ENCODE peak calls at places on chromosomes 16 and 17, in six cellular contexts. One of them, this sample, is unnamed.

GRCh38 chr17:8073627-8074485 is 13.7 kb downstream of the ALOX12B start:
- DNase-seq in HCT116: peak; percentile 44
- DNase-seq in K562: peak; percentile 76
- DNase-seq in H1: peak; percentile 93
- DNase-seq in GM12878: no peak
- DNase-seq in SK-N-SH: peak; percentile 89
- DNase-seq in this sample: peak; percentile 66

GRCh38 chr16:69827527-69827926 is 65.4 kb downstream of the WWP2 start:
- DNase-seq in HCT116: no peak
- DNase-seq in K562: no peak
- DNase-seq in H1: no peak
- DNase-seq in GM12878: no peak
- DNase-seq in SK-N-SH: peak; percentile 76
- DNase-seq in this sample: no peak

GRCh38 chr16:57728336-57729181 is 7.0 kb upstream of the KATNB1 start:
- DNase-seq in HCT116: no peak
- DNase-seq in K562: no peak
- DNase-seq in H1: no peak
- DNase-seq in GM12878: no peak
- DNase-seq in SK-N-SH: no peak
- DNase-seq in this sample: no peak

GRCh38 chr17:230371-230770 is 48.9 kb upstream of the DOC2B start:
- DNase-seq in HCT116: no peak
- DNase-seq in K562: no peak
- DNase-seq in H1: no peak
- DNase-seq in GM12878: no peak
- DNase-seq in SK-N-SH: no peak
- DNase-seq in this sample: no peak

GRCh38 chr17:48053758-48054237 is 5.6 kb downstream of the NFE2L1 start:
- DNase-seq in HCT116: no peak
- DNase-seq in K562: no peak
- DNase-seq in H1: no peak
- DNase-seq in GM12878: no peak
- DNase-seq in SK-N-SH: no peak
- DNase-seq in this sample: no peak

GRCh38 chr16:82108774-82109173 is 61.2 kb downstream of the MPHOSPH6 start:
- DNase-seq in HCT116: no peak
- DNase-seq in K562: no peak
- DNase-seq in H1: no peak
- DNase-seq in GM12878: no peak
- DNase-seq in SK-N-SH: no peak
- DNase-seq in this sample: no peak

GRCh38 chr17:32927724-32928526 is at the start of gene TMEM98:
- DNase-seq in HCT116: no peak
- DNase-seq in K562: peak; percentile 45
- DNase-seq in H1: peak; percentile 72
- DNase-seq in GM12878: no peak
- DNase-seq in SK-N-SH: peak; percentile 89
- DNase-seq in this sample: peak; percentile 32

GRCh38 chr17:49691086-49691676 is 13.3 kb upstream of the SPOP start:
- DNase-seq in HCT116: no peak
- DNase-seq in K562: no peak
- DNase-seq in H1: no peak
- DNase-seq in GM12878: no peak
- DNase-seq in SK-N-SH: no peak
- DNase-seq in this sample: no peak

GRCh38 chr16:426115-426905 is 861 bp downstream of the RAB11FIP3 start:
- DNase-seq in HCT116: no peak
- DNase-seq in K562: peak; percentile 24
- DNase-seq in H1: peak; percentile 63
- DNase-seq in GM12878: no peak
- DNase-seq in SK-N-SH: peak; percentile 70
- DNase-seq in this sample: peak; percentile 28

GRCh38 chr16:11497851-11498289 is 88.8 kb downstream of the LITAF start:
- DNase-seq in HCT116: peak; percentile 92
- DNase-seq in K562: peak; percentile 43
- DNase-seq in H1: no peak
- DNase-seq in GM12878: no peak
- DNase-seq in SK-N-SH: no peak
- DNase-seq in this sample: peak; percentile 62

GRCh38 chr17:78862073-78863023 is 21.7 kb upstream of the USP36 start:
- DNase-seq in HCT116: peak; percentile 92
- DNase-seq in K562: peak; percentile 81
- DNase-seq in H1: no peak
- DNase-seq in GM12878: no peak
- DNase-seq in SK-N-SH: no peak
- DNase-seq in this sample: no peak

GRCh38 chr16:70679653-70680494 is 6.0 kb downstream of the MTSS2 start:
- DNase-seq in HCT116: no peak
- DNase-seq in K562: no peak
- DNase-seq in H1: peak; percentile 84
- DNase-seq in GM12878: no peak
- DNase-seq in SK-N-SH: peak; percentile 94
- DNase-seq in this sample: no peak

GRCh38 chr16:31354394-31355291 is at the start of gene ITGAX:
- DNase-seq in HCT116: no peak
- DNase-seq in K562: peak; percentile 77
- DNase-seq in H1: no peak
- DNase-seq in GM12878: peak; percentile 70
- DNase-seq in SK-N-SH: peak; percentile 17
- DNase-seq in this sample: no peak

GRCh38 chr16:71781741-71782140 is 26.9 kb downstream of the AP1G1 start:
- DNase-seq in HCT116: no peak
- DNase-seq in K562: no peak
- DNase-seq in H1: no peak
- DNase-seq in GM12878: no peak
- DNase-seq in SK-N-SH: no peak
- DNase-seq in this sample: peak; percentile 26

GRCh38 chr16:10663146-10663545 is 31.6 kb downstream of the TEKT5 start:
- DNase-seq in HCT116: no peak
- DNase-seq in K562: no peak
- DNase-seq in H1: no peak
- DNase-seq in GM12878: no peak
- DNase-seq in SK-N-SH: no peak
- DNase-seq in this sample: no peak

GRCh38 chr17:50267074-50267841 is 7.0 kb upstream of the TMEM92 start:
- DNase-seq in HCT116: no peak
- DNase-seq in K562: no peak
- DNase-seq in H1: no peak
- DNase-seq in GM12878: no peak
- DNase-seq in SK-N-SH: peak; percentile 52
- DNase-seq in this sample: no peak

GRCh38 chr17:62995377-62995885 is 29.4 kb downstream of the TANC2 start:
- DNase-seq in HCT116: peak; percentile 38
- DNase-seq in K562: peak; percentile 73
- DNase-seq in H1: no peak
- DNase-seq in GM12878: no peak
- DNase-seq in SK-N-SH: peak; percentile 40
- DNase-seq in this sample: no peak

GRCh38 chr17:13266596-13266995 is 248.8 kb upstream of the ELAC2 start:
- DNase-seq in HCT116: no peak
- DNase-seq in K562: no peak
- DNase-seq in H1: no peak
- DNase-seq in GM12878: no peak
- DNase-seq in SK-N-SH: no peak
- DNase-seq in this sample: no peak

GRCh38 chr16:26710475-26710874 is 356.3 kb upstream of the C16orf82 start:
- DNase-seq in HCT116: no peak
- DNase-seq in K562: no peak
- DNase-seq in H1: no peak
- DNase-seq in GM12878: no peak
- DNase-seq in SK-N-SH: no peak
- DNase-seq in this sample: no peak

GRCh38 chr17:80012156-80012555 is 23.5 kb downstream of the TBC1D16 start:
- DNase-seq in HCT116: no peak
- DNase-seq in K562: no peak
- DNase-seq in H1: no peak
- DNase-seq in GM12878: no peak
- DNase-seq in SK-N-SH: no peak
- DNase-seq in this sample: no peak

GRCh38 chr16:22206847-22207714 is 1.0 kb downstream of the EEF2K start:
- DNase-seq in HCT116: no peak
- DNase-seq in K562: peak; percentile 70
- DNase-seq in H1: peak; percentile 61
- DNase-seq in GM12878: peak; percentile 31
- DNase-seq in SK-N-SH: peak; percentile 75
- DNase-seq in this sample: peak; percentile 51

GRCh38 chr17:81871387-81872120 is 417 bp upstream of the ARHGDIA start:
- DNase-seq in HCT116: peak; percentile 80
- DNase-seq in K562: peak; percentile 95
- DNase-seq in H1: peak; percentile 93
- DNase-seq in GM12878: peak; percentile 53
- DNase-seq in SK-N-SH: peak; percentile 100
- DNase-seq in this sample: peak; percentile 95

GRCh38 chr16:4415538-4416199 is 727 bp downstream of the CORO7 start:
- DNase-seq in HCT116: no peak
- DNase-seq in K562: peak; percentile 80
- DNase-seq in H1: peak; percentile 67
- DNase-seq in GM12878: no peak
- DNase-seq in SK-N-SH: peak; percentile 77
- DNase-seq in this sample: no peak

GRCh38 chr17:61247438-61247837 is 152.2 kb upstream of the TBX2 start:
- DNase-seq in HCT116: no peak
- DNase-seq in K562: no peak
- DNase-seq in H1: no peak
- DNase-seq in GM12878: no peak
- DNase-seq in SK-N-SH: no peak
- DNase-seq in this sample: no peak

DNA sequence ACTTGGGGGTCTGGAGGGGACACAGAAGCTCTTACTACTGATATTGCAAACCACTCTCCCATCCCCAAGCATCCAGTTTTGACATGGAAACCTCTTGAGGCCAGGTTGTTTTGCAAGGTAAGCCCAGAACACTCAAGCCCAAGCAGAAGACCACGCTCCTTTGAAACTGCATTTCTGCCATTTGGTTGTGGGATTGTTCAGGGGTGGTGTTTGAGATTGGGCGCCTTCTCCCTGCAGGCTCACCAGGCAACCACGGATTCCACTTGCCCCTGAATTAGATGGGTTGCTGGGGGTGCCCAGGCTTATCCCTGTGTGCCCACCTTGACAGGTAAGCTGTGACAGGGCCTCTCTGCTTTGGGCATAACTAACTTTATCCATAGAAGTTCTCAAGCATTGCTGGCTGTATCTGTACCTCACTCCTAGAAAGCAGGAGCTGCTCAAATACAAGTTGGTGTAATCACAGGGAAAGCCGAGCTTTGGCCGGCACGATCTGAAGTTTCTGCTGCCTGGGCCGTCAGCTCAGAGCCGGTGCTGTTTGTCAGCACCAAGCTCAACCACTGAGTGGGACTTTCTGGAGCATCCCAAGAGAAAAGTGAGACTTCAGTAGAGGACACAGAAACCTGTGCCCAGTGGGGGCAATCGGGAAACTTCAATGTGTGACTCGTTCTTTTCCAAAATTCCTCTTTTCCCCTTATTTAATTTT is 93.6 kb downstream of the CYLD start:
- DNase-seq in HCT116: no peak
- DNase-seq in K562: no peak
- DNase-seq in H1: peak; percentile 28
- DNase-seq in GM12878: no peak
- DNase-seq in SK-N-SH: no peak
- DNase-seq in this sample: no peak
- TF ChIP-seq JUND in HCT116: no peak
- TF ChIP-seq JUND in K562: no peak
- TF ChIP-seq JUND in H1: no peak
- TF ChIP-seq JUND in GM12878: no peak
- TF ChIP-seq JUND in SK-N-SH: no peak
- TF ChIP-seq JUND in this sample: no peak

GRCh38 chr17:42814633-42815399 is 9.3 kb downstream of the BECN1 start:
- DNase-seq in HCT116: no peak
- DNase-seq in K562: no peak
- DNase-seq in H1: no peak
- DNase-seq in GM12878: no peak
- DNase-seq in SK-N-SH: no peak
- DNase-seq in this sample: no peak
- TF ChIP-seq JUND in HCT116: no peak
- TF ChIP-seq JUND in K562: no peak
- TF ChIP-seq JUND in H1: no peak
- TF ChIP-seq JUND in GM12878: no peak
- TF ChIP-seq JUND in SK-N-SH: peak; percentile 54
- TF ChIP-seq JUND in this sample: no peak

GRCh38 chr16:12754824-12755543 is 48.7 kb downstream of the CPPED1 start:
- DNase-seq in HCT116: no peak
- DNase-seq in K562: no peak
- DNase-seq in H1: no peak
- DNase-seq in GM12878: no peak
- DNase-seq in SK-N-SH: no peak
- DNase-seq in this sample: no peak
- TF ChIP-seq JUND in HCT116: no peak
- TF ChIP-seq JUND in K562: no peak
- TF ChIP-seq JUND in H1: no peak
- TF ChIP-seq JUND in GM12878: no peak
- TF ChIP-seq JUND in SK-N-SH: no peak
- TF ChIP-seq JUND in this sample: no peak

GRCh38 chr16:16073884-16074781 is 124.7 kb downstream of the ABCC1 start:
- DNase-seq in HCT116: no peak
- DNase-seq in K562: peak; percentile 33
- DNase-seq in H1: peak; percentile 56
- DNase-seq in GM12878: no peak
- DNase-seq in SK-N-SH: no peak
- DNase-seq in this sample: peak; percentile 39
- TF ChIP-seq JUND in HCT116: no peak
- TF ChIP-seq JUND in K562: no peak
- TF ChIP-seq JUND in H1: no peak
- TF ChIP-seq JUND in GM12878: no peak
- TF ChIP-seq JUND in SK-N-SH: peak; percentile 20
- TF ChIP-seq JUND in this sample: no peak

DNA sequence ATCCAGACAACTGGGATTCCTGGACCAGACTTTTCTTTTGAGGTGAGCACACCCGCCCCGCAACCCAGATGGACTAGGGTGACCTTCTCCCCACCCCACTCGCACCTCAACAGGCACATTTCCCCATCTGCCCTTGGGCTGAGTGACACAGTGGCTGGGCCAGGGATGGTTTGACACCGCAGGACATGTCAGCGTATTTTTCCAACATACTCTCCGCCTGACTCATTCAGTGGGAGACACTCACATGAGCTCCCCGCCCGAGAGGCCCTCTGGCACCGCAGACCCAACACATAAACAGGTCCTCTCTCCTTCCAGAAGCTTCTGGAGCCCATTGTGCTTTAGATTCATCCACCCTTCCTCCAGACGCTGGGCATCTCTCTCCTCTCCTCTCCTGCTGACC is 69.4 kb downstream of the ZDHHC7 start:
- DNase-seq in HCT116: no peak
- DNase-seq in K562: no peak
- DNase-seq in H1: no peak
- DNase-seq in GM12878: no peak
- DNase-seq in SK-N-SH: no peak
- DNase-seq in this sample: no peak
- TF ChIP-seq JUND in HCT116: no peak
- TF ChIP-seq JUND in K562: peak; percentile 8
- TF ChIP-seq JUND in H1: no peak
- TF ChIP-seq JUND in GM12878: no peak
- TF ChIP-seq JUND in SK-N-SH: no peak
- TF ChIP-seq JUND in this sample: no peak

This sample was measured in T47D.